ENCODE peak calls at places on chromosomes 16 and 17, in six cellular contexts. H, N, I, U, G and V are unnamed samples.

GRCh38 chr17:48326311-48326710 is 103.7 kb downstream of the SKAP1 start:
- DNase-seq in H (no peak), N (no peak), I (no peak), U (no peak), G (no peak), V (no peak)

GRCh38 chr16:87017388-87018012 is 299.7 kb downstream of the C16orf95 start:
- DNase-seq in H (no peak), N (no peak), I (peak; percentile 85), U (peak; percentile 84), G (peak; percentile 62), V (no peak)

GRCh38 chr16:54171855-54172537 is 114.6 kb downstream of the IRX3 start:
- DNase-seq in H (no peak), N (no peak), I (peak; percentile 88), U (peak; percentile 68), G (peak; percentile 61), V (no peak)

GRCh38 chr17:41972571-41973411 is 6.2 kb downstream of the CNP start:
- DNase-seq in H (no peak), N (peak; percentile 50), I (peak; percentile 56), U (no peak), G (no peak), V (no peak)

GRCh38 chr17:31596382-31597323 is 205.2 kb downstream of the RAB11FIP4 start:
- DNase-seq in H (peak; percentile 56), N (peak; percentile 76), I (peak; percentile 96), U (peak; percentile 96), G (peak; percentile 95), V (no peak)

GRCh38 chr17:55198690-55199370 is 65.9 kb upstream of the HLF start:
- DNase-seq in H (no peak), N (no peak), I (no peak), U (no peak), G (no peak), V (no peak)

GRCh38 chr16:2388875-2389433 is 40.3 kb upstream of the CCNF start:
- DNase-seq in H (no peak), N (no peak), I (peak; percentile 50), U (peak; percentile 14), G (peak; percentile 79), V (no peak)

GRCh38 chr17:47694018-47694817 is at the start of gene TBKBP1:
- DNase-seq in H (peak; percentile 35), N (peak; percentile 47), I (peak; percentile 27), U (peak; percentile 81), G (no peak), V (peak; percentile 78)

GRCh38 chr16:351804-352520 is 561 bp downstream of the AXIN1 start:
- DNase-seq in H (no peak), N (peak; percentile 41), I (no peak), U (no peak), G (no peak), V (no peak)

GRCh38 chr16:82761236-82761635 is 134.5 kb downstream of the CDH13 start:
- DNase-seq in H (peak; percentile 79), N (peak; percentile 87), I (peak; percentile 85), U (peak; percentile 67), G (peak; percentile 77), V (no peak)

GRCh38 chr17:74763565-74764387 is 12.4 kb downstream of the NAT9 start:
- DNase-seq in H (no peak), N (no peak), I (no peak), U (no peak), G (no peak), V (no peak)

GRCh38 chr16:30534368-30535105 is at the start of gene ZNF747:
- DNase-seq in H (peak; percentile 94), N (peak; percentile 94), I (peak; percentile 85), U (peak; percentile 87), G (peak; percentile 68), V (peak; percentile 96)

GRCh38 chr17:68906638-68907037 is 48.6 kb downstream of the ABCA8 start:
- DNase-seq in H (no peak), N (no peak), I (peak; percentile 68), U (peak; percentile 55), G (peak; percentile 24), V (no peak)

GRCh38 chr16:83955218-83956130 is 2.4 kb downstream of the OSGIN1 start:
- DNase-seq in H (no peak), N (peak; percentile 34), I (peak; percentile 80), U (peak; percentile 36), G (no peak), V (no peak)

GRCh38 chr17:37273419-37274051 is 102.2 kb upstream of the C17orf78 start:
- DNase-seq in H (no peak), N (no peak), I (peak; percentile 92), U (peak; percentile 85), G (peak; percentile 8), V (peak; percentile 32)

GRCh38 chr17:29686998-29687397 is 64.3 kb upstream of the CORO6 start:
- DNase-seq in H (no peak), N (no peak), I (no peak), U (no peak), G (no peak), V (no peak)

GRCh38 chr16:78235168-78235800 is 135.8 kb downstream of the WWOX start:
- DNase-seq in H (peak; percentile 65), N (peak; percentile 63), I (peak; percentile 72), U (peak; percentile 73), G (peak; percentile 64), V (peak; percentile 18)

GRCh38 chr16:81624718-81625543 is 154.2 kb upstream of the PLCG2 start:
- DNase-seq in H (no peak), N (no peak), I (no peak), U (no peak), G (peak; percentile 77), V (no peak)

GRCh38 chr16:6193718-6194117 is 1096.1 kb upstream of the EEF2KMT start:
- DNase-seq in H (no peak), N (no peak), I (peak; percentile 6), U (no peak), G (peak; percentile 44), V (no peak)

GRCh38 chr17:17783121-17783824 is 53.5 kb downstream of the SREBF1 start:
- DNase-seq in H (no peak), N (peak; percentile 85), I (peak; percentile 36), U (peak; percentile 47), G (peak; percentile 23), V (no peak)

GRCh38 chr17:30101686-30102390 is 14.8 kb upstream of the NSRP1 start:
- DNase-seq in H (no peak), N (no peak), I (peak; percentile 64), U (no peak), G (no peak), V (no peak)

GRCh38 chr16:68644303-68644702 is 807 bp upstream of the CDH3 start:
- DNase-seq in H (no peak), N (no peak), I (no peak), U (no peak), G (no peak), V (no peak)

GRCh38 chr16:26129997-26130396 is 438.2 kb downstream of the HS3ST4 start:
- DNase-seq in H (peak; percentile 54), N (no peak), I (no peak), U (no peak), G (no peak), V (no peak)

GRCh38 chr16:86118467-86119307 is 219.7 kb downstream of the IRF8 start:
- DNase-seq in H (no peak), N (no peak), I (no peak), U (no peak), G (no peak), V (no peak)

GRCh38 chr17:75370288-75370687 is 35.2 kb downstream of the GRB2 start:
- DNase-seq in H (peak; percentile 69), N (peak; percentile 36), I (no peak), U (no peak), G (no peak), V (no peak)

GRCh38 chr17:76442341-76443338 is 10.3 kb downstream of the UBE2O start:
- DNase-seq in H (no peak), N (no peak), I (peak; percentile 54), U (peak; percentile 55), G (no peak), V (no peak)

GRCh38 chr17:71176315-71176714 is 944.5 kb upstream of the SOX9 start:
- DNase-seq in H (no peak), N (no peak), I (no peak), U (no peak), G (no peak), V (no peak)

GRCh38 chr17:57471941-57472368 is 215.6 kb downstream of the MSI2 start:
- DNase-seq in H (no peak), N (no peak), I (no peak), U (no peak), G (no peak), V (no peak)

GRCh38 chr16:57347858-57348257 is 10.7 kb upstream of the CCL22 start:
- DNase-seq in H (no peak), N (no peak), I (no peak), U (no peak), G (no peak), V (no peak)

DNA sequence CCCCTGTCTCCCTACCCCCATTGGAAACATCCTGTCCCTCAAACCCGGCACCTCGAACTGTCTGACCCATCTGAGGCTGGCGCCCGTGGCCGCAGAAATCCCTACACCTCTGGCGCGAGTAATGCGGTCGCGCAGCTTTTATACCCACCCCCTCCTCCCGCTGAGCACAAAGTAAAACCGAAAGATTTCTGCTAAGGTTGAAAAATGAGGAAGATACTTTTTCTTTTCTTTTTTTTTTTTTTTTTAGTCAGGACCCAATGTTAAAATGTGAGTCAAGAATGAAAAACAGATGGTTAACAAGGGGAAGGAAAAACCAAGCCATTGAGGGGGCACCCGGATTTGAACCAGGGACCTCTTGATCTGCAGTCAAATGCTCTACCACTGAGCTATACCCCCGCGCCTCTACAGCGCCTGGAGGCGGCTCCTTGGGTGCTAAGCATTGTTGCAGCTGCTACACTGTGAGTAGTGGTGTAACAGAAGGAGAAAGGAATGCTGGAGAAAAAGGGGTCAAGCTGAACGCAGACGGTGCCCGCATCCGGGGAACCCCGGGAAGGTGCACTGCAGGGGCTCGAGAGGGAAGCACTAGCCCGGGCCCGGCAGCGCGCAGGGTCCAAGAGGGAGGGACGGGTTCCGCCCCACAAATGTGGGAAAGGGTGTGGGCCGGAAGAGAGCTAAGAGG is 751 bp upstream of the LASP1 start:
- DNase-seq in H (peak; percentile 95), N (peak; percentile 85), I (peak; percentile 94), U (peak; percentile 90), G (peak; percentile 76), V (peak; percentile 57)
- TF ChIP-seq CTCF in H (no peak), N (peak; percentile 41), I (peak; percentile 32), U (peak; percentile 37), G (peak; percentile 40), V (peak; percentile 69)

GRCh38 chr17:64148699-64149098 is 18.8 kb upstream of the ERN1 start:
- DNase-seq in H (no peak), N (no peak), I (no peak), U (no peak), G (peak; percentile 20), V (no peak)
- TF ChIP-seq CTCF in H (peak; percentile 38), N (peak; percentile 54), I (no peak), U (peak; percentile 3), G (peak; percentile 34), V (peak; percentile 39)

GRCh38 chr16:49855822-49856740 is at the start of gene ZNF423:
- DNase-seq in H (no peak), N (no peak), I (no peak), U (peak; percentile 37), G (no peak), V (no peak)
- TF ChIP-seq CTCF in H (no peak), N (no peak), I (no peak), U (no peak), G (no peak), V (no peak)

DNA sequence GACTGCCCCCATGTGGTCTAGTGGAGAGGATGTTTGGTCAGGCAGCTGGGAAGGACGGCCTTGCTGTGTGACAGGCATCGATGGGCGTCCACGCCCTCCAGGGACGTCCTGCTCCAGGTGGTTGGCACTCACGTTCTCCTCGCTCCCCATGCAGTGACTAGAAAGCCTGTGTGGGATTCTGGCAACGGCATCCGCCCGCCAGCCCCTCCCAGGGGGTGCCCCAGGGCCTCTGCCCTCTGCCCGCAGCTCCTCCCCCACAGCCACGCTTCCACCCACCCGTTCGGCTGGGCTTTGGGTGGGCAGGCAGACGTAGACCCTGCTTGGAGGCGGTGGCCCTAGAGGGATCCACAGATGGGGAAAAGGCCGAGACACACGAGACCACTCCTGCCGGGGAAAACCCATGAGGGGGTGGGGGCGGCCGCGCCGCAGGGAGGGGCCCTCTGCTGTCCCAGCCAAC is 4.7 kb upstream of the IL17C start:
- DNase-seq in H (no peak), N (no peak), I (peak; percentile 44), U (peak; percentile 28), G (peak; percentile 38), V (no peak)
- TF ChIP-seq CTCF in H (no peak), N (peak; percentile 38), I (peak; percentile 57), U (peak; percentile 30), G (peak; percentile 48), V (no peak)